ENCODE peak calls at places on chromosomes 3 and 15, in ten cellular contexts. Q is pancreas, V is adrenal gland, K is GM23338, D is neural progenitor cell, Y is OCI-LY7, X is stomach, A is IMR-90, W is heart right ventricle, L is uterus. F is an unnamed sample. For H3K36me3, the result is how much of the 10 kb centered on the place peaks cover.

GRCh38 chr15:63982381-63982854 is 63.9 kb downstream of the DAPK2 start:
- DNase-seq in Q (no peak), V (no peak), K (no peak), D (no peak), Y (no peak), X (no peak), A (no peak), W (no peak), L (no peak), F (no peak)

GRCh38 chr15:90915808-90916440 is 12.8 kb downstream of the MAN2A2 start:
- DNase-seq in Q (no peak), V (peak), K (peak), D (no peak), Y (peak), X (peak), A (peak), W (peak), L (no peak), F (no peak)

GRCh38 chr3:45984331-45985312 is 11.0 kb downstream of the FYCO1 start:
- DNase-seq in Q (peak), V (no peak), K (no peak), D (no peak), Y (no peak), X (no peak), A (peak), W (no peak), L (peak), F (no peak)

GRCh38 chr3:101099791-101100190 is 106.6 kb upstream of the ABI3BP start:
- DNase-seq in Q (no peak), V (no peak), K (no peak), D (no peak), Y (no peak), X (no peak), A (no peak), W (no peak), L (no peak), F (no peak)

GRCh38 chr3:16511561-16512434 is 1.7 kb downstream of the RFTN1 start:
- DNase-seq in Q (no peak), V (peak), K (peak), D (peak), Y (peak), X (peak), A (peak), W (peak), L (peak), F (peak)

GRCh38 chr3:13714251-13714916 is 165.5 kb downstream of the FBLN2 start:
- DNase-seq in Q (no peak), V (no peak), K (no peak), D (no peak), Y (no peak), X (peak), A (no peak), W (peak), L (no peak), F (no peak)

GRCh38 chr15:68844856-68845550 is 24.3 kb upstream of the ANP32A start:
- DNase-seq in Q (no peak), V (no peak), K (no peak), D (no peak), Y (peak), X (no peak), A (no peak), W (no peak), L (no peak), F (no peak)

GRCh38 chr3:87771338-87772059 is 287.3 kb downstream of the CGGBP1 start:
- DNase-seq in Q (no peak), V (peak), K (peak), D (peak), Y (peak), X (no peak), A (peak), W (peak), L (no peak), F (peak)

GRCh38 chr3:177893321-177893720 is 642.9 kb upstream of the KCNMB2 start:
- DNase-seq in Q (no peak), V (no peak), K (peak), D (no peak), Y (no peak), X (no peak), A (no peak), W (no peak), L (no peak), F (no peak)

GRCh38 chr3:100006570-100007271 is 107.6 kb downstream of the FILIP1L start:
- DNase-seq in Q (no peak), V (no peak), K (peak), D (no peak), Y (no peak), X (no peak), A (peak), W (no peak), L (no peak), F (no peak)

GRCh38 chr3:145807990-145808389 is 353.0 kb downstream of the PLOD2 start:
- DNase-seq in Q (no peak), V (peak), K (peak), D (peak), Y (peak), X (no peak), A (peak), W (peak), L (peak), F (no peak)

GRCh38 chr3:36846406-36846805 is 82.1 kb upstream of the DCLK3 start:
- DNase-seq in Q (no peak), V (no peak), K (no peak), D (no peak), Y (no peak), X (no peak), A (no peak), W (no peak), L (no peak), F (no peak)

GRCh38 chr3:168080499-168081170 is 15.1 kb downstream of the GOLIM4 start:
- DNase-seq in Q (no peak), V (no peak), K (no peak), D (no peak), Y (peak), X (no peak), A (no peak), W (no peak), L (no peak), F (no peak)

GRCh38 chr15:67998599-67999122 is 55.5 kb upstream of the PIAS1 start:
- DNase-seq in Q (peak), V (peak), K (no peak), D (no peak), Y (no peak), X (peak), A (peak), W (no peak), L (no peak), F (no peak)

GRCh38 chr3:113695818-113696645 is at the start of gene USF3:
- DNase-seq in Q (peak), V (peak), K (peak), D (no peak), Y (peak), X (peak), A (peak), W (peak), L (peak), F (peak)

GRCh38 chr3:58231666-58232065 is 5.9 kb upstream of the ABHD6 start:
- DNase-seq in Q (no peak), V (no peak), K (no peak), D (no peak), Y (no peak), X (no peak), A (no peak), W (no peak), L (no peak), F (no peak)

GRCh38 chr3:115436767-115437301 is 186.5 kb upstream of the GAP43 start:
- DNase-seq in Q (no peak), V (peak), K (peak), D (peak), Y (no peak), X (no peak), A (peak), W (no peak), L (no peak), F (no peak)

GRCh38 chr3:194121881-194122280 is 14.1 kb upstream of the HES1 start:
- DNase-seq in Q (no peak), V (no peak), K (no peak), D (no peak), Y (no peak), X (no peak), A (peak), W (no peak), L (no peak), F (no peak)

GRCh38 chr15:90201150-90201943 is at the start of gene SEMA4B:
- DNase-seq in Q (peak), V (peak), K (peak), D (peak), Y (peak), X (peak), A (peak), W (peak), L (peak), F (peak)

GRCh38 chr3:127961963-127962362 is 46.9 kb downstream of the KBTBD12 start:
- DNase-seq in Q (no peak), V (no peak), K (peak), D (no peak), Y (no peak), X (peak), A (peak), W (no peak), L (no peak), F (no peak)

GRCh38 chr3:190424478-190425439 is 24.9 kb downstream of the TMEM207 start:
- DNase-seq in Q (peak), V (peak), K (peak), D (peak), Y (peak), X (peak), A (peak), W (peak), L (peak), F (peak)
- H3K4me3 ChIP-seq in Q (no peak), V (no peak), K (no peak), D (no peak), Y (no peak), X (no peak), A (no peak), W (no peak), L (no peak), F (peak)

GRCh38 chr3:10707089-10707983 is 108.7 kb upstream of the SLC6A11 start:
- DNase-seq in Q (no peak), V (no peak), K (peak), D (peak), Y (no peak), X (no peak), A (no peak), W (no peak), L (no peak), F (no peak)
- TF ChIP-seq CTCF in Q (no peak), V (no peak), K (no peak), D (peak), Y (no peak), X (no peak), A (no peak), W (no peak), L (peak), F (no peak)

GRCh38 chr15:52220251-52220650 is 29.1 kb upstream of the GNB5 start:
- DNase-seq in Q (no peak), V (no peak), K (no peak), D (no peak), Y (no peak), X (no peak), A (no peak), W (no peak), L (no peak), F (no peak)
- H3K36me3 ChIP-seq in Q (half or more), V (under half), K (under half), D (under half), Y (under half), X (half or more), A (under half), W (under half), L (under half), F (under half)

GRCh38 chr15:34663101-34663500 is 79.7 kb upstream of the GOLGA8B start:
- DNase-seq in Q (no peak), V (no peak), K (no peak), D (no peak), Y (no peak), X (no peak), A (no peak), W (no peak), L (no peak), F (no peak)
- H3K4me3 ChIP-seq in Q (no peak), V (no peak), K (no peak), D (no peak), Y (no peak), X (no peak), A (no peak), W (no peak), L (no peak), F (no peak)

DNA sequence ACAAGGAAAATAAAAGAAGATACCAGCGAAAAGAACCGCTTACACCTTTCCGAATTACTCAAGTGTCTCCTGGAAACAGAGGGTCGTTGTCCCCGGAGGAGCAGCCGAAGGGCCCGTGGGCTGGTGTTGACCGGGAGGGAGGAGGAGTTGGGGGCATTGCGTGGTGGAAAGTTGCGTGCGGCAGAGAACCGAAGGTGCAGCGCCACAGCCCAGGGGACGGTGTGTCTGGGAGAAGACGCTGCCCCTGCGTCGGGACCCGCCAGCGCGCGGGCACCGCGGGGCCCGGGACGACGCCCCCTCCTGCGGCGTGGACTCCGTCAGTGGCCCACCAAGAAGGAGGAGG is 325 bp downstream of the ALCAM start:
- DNase-seq in Q (peak), V (peak), K (peak), D (peak), Y (peak), X (peak), A (no peak), W (no peak), L (no peak), F (peak)
- TF ChIP-seq CTCF in Q (no peak), V (no peak), K (no peak), D (no peak), Y (no peak), X (no peak), A (no peak), W (no peak), L (no peak), F (no peak)

DNA sequence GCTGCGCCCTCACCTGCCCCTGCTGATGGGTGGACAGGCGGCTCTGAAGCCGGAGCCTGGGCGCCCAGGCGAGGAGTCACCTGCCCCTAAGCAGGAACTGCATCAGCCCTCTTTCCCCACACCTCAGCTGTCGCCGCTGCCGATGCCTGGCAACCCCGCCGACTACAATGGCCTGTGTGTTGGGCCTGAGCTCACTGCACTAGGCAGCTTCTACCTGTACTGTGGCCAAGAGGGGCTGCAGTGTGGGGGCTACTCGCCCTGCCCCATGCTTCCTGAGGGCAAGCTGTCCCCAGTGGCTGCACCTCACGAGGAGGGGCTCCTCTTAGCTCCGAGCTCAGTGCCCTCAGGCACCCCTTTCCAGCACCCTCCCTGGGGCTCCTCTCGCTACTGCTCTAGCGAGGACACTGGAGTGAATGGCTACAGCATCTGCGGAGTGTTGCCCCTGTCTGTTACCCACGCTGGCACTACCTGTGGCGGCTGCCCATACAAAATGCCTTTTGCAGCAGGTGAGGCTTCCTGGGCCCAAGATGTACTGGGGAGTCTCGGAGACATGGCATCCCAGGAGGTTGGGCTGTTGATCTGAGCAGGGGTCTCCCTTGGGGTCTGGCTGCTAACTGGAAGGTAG is 11.3 kb upstream of the CHST14 start:
- DNase-seq in Q (no peak), V (no peak), K (no peak), D (no peak), Y (no peak), X (no peak), A (no peak), W (no peak), L (no peak), F (no peak)
- H3K36me3 ChIP-seq in Q (under half), V (under half), K (under half), D (under half), Y (under half), X (half or more), A (under half), W (half or more), L (under half), F (under half)

GRCh38 chr15:60605879-60606304 is 127.0 kb upstream of the ICE2 start:
- DNase-seq in Q (no peak), V (peak), K (no peak), D (no peak), Y (no peak), X (no peak), A (peak), W (peak), L (no peak), F (no peak)
- H3K4me3 ChIP-seq in Q (peak), V (no peak), K (no peak), D (no peak), Y (no peak), X (no peak), A (peak), W (peak), L (no peak), F (no peak)

GRCh38 chr3:140848675-140849074 is 93.0 kb upstream of the SLC25A36 start:
- DNase-seq in Q (no peak), V (no peak), K (no peak), D (no peak), Y (peak), X (no peak), A (no peak), W (no peak), L (no peak), F (no peak)
- TF ChIP-seq CTCF in Q (no peak), V (no peak), K (no peak), D (no peak), Y (peak), X (no peak), A (no peak), W (no peak), L (no peak), F (peak)

F was measured in GM06990.